ENCODE peak calls at places on chromosomes 7 and 10, in seven cellular contexts. One of them, this sample, is unnamed.

GRCh38 chr10:10774416-10774815 is 243.3 kb upstream of the CELF2 start:
- DNase-seq in stimulated activated CD4-positive, alpha-beta T cell treated with anti-CD3 and anti-CD28 coated beads, Interleukin-4, amount 100 ng/mL, for 1 hour: no peak
- DNase-seq in ovary: no peak
- DNase-seq in left ventricle myocardium superior: no peak
- DNase-seq in glomerular endothelial cell: no peak
- DNase-seq in kidney epithelial cell: no peak
- DNase-seq in SJSA1: no peak
- DNase-seq in this sample: no peak

GRCh38 chr7:45888185-45888992 is at the start of gene IGFBP1:
- DNase-seq in stimulated activated CD4-positive, alpha-beta T cell treated with anti-CD3 and anti-CD28 coated beads, Interleukin-4, amount 100 ng/mL, for 1 hour: no peak
- DNase-seq in ovary: no peak
- DNase-seq in left ventricle myocardium superior: peak; percentile 44
- DNase-seq in glomerular endothelial cell: no peak
- DNase-seq in kidney epithelial cell: no peak
- DNase-seq in SJSA1: no peak
- DNase-seq in this sample: no peak

GRCh38 chr10:18659784-18660561 is 742 bp downstream of the ARL5B start:
- DNase-seq in stimulated activated CD4-positive, alpha-beta T cell treated with anti-CD3 and anti-CD28 coated beads, Interleukin-4, amount 100 ng/mL, for 1 hour: no peak
- DNase-seq in ovary: no peak
- DNase-seq in left ventricle myocardium superior: no peak
- DNase-seq in glomerular endothelial cell: no peak
- DNase-seq in kidney epithelial cell: no peak
- DNase-seq in SJSA1: no peak
- DNase-seq in this sample: no peak

GRCh38 chr7:77498659-77499379 is 38.3 kb upstream of the PTPN12 start:
- DNase-seq in stimulated activated CD4-positive, alpha-beta T cell treated with anti-CD3 and anti-CD28 coated beads, Interleukin-4, amount 100 ng/mL, for 1 hour: no peak
- DNase-seq in ovary: no peak
- DNase-seq in left ventricle myocardium superior: no peak
- DNase-seq in glomerular endothelial cell: no peak
- DNase-seq in kidney epithelial cell: no peak
- DNase-seq in SJSA1: no peak
- DNase-seq in this sample: no peak

GRCh38 chr10:43234471-43235041 is 32.3 kb downstream of the RASGEF1A start:
- DNase-seq in stimulated activated CD4-positive, alpha-beta T cell treated with anti-CD3 and anti-CD28 coated beads, Interleukin-4, amount 100 ng/mL, for 1 hour: no peak
- DNase-seq in ovary: peak; percentile 19
- DNase-seq in left ventricle myocardium superior: peak; percentile 18
- DNase-seq in glomerular endothelial cell: no peak
- DNase-seq in kidney epithelial cell: no peak
- DNase-seq in SJSA1: peak; percentile 30
- DNase-seq in this sample: no peak

GRCh38 chr10:69407621-69408301 is 9.0 kb downstream of the TACR2 start:
- DNase-seq in stimulated activated CD4-positive, alpha-beta T cell treated with anti-CD3 and anti-CD28 coated beads, Interleukin-4, amount 100 ng/mL, for 1 hour: no peak
- DNase-seq in ovary: peak; percentile 47
- DNase-seq in left ventricle myocardium superior: no peak
- DNase-seq in glomerular endothelial cell: no peak
- DNase-seq in kidney epithelial cell: no peak
- DNase-seq in SJSA1: no peak
- DNase-seq in this sample: no peak

GRCh38 chr10:118810796-118811195 is 56.0 kb upstream of the CACUL1 start:
- DNase-seq in stimulated activated CD4-positive, alpha-beta T cell treated with anti-CD3 and anti-CD28 coated beads, Interleukin-4, amount 100 ng/mL, for 1 hour: no peak
- DNase-seq in ovary: no peak
- DNase-seq in left ventricle myocardium superior: no peak
- DNase-seq in glomerular endothelial cell: no peak
- DNase-seq in kidney epithelial cell: no peak
- DNase-seq in SJSA1: no peak
- DNase-seq in this sample: no peak

GRCh38 chr10:60521974-60522405 is 132.3 kb upstream of the ANK3 start:
- DNase-seq in stimulated activated CD4-positive, alpha-beta T cell treated with anti-CD3 and anti-CD28 coated beads, Interleukin-4, amount 100 ng/mL, for 1 hour: no peak
- DNase-seq in ovary: no peak
- DNase-seq in left ventricle myocardium superior: no peak
- DNase-seq in glomerular endothelial cell: peak; percentile 27
- DNase-seq in kidney epithelial cell: peak; percentile 61
- DNase-seq in SJSA1: no peak
- DNase-seq in this sample: peak; percentile 46

GRCh38 chr10:122786269-122786668 is 59.4 kb downstream of the CUZD1 start:
- DNase-seq in stimulated activated CD4-positive, alpha-beta T cell treated with anti-CD3 and anti-CD28 coated beads, Interleukin-4, amount 100 ng/mL, for 1 hour: no peak
- DNase-seq in ovary: no peak
- DNase-seq in left ventricle myocardium superior: no peak
- DNase-seq in glomerular endothelial cell: no peak
- DNase-seq in kidney epithelial cell: no peak
- DNase-seq in SJSA1: no peak
- DNase-seq in this sample: peak; percentile 0

GRCh38 chr7:95684037-95684436 is 87.7 kb upstream of the PDK4 start:
- DNase-seq in stimulated activated CD4-positive, alpha-beta T cell treated with anti-CD3 and anti-CD28 coated beads, Interleukin-4, amount 100 ng/mL, for 1 hour: no peak
- DNase-seq in ovary: no peak
- DNase-seq in left ventricle myocardium superior: no peak
- DNase-seq in glomerular endothelial cell: peak; percentile 23
- DNase-seq in kidney epithelial cell: no peak
- DNase-seq in SJSA1: no peak
- DNase-seq in this sample: peak; percentile 21

GRCh38 chr7:43520201-43520600 is 62.7 kb upstream of the STK17A start:
- DNase-seq in stimulated activated CD4-positive, alpha-beta T cell treated with anti-CD3 and anti-CD28 coated beads, Interleukin-4, amount 100 ng/mL, for 1 hour: no peak
- DNase-seq in ovary: no peak
- DNase-seq in left ventricle myocardium superior: no peak
- DNase-seq in glomerular endothelial cell: no peak
- DNase-seq in kidney epithelial cell: no peak
- DNase-seq in SJSA1: no peak
- DNase-seq in this sample: no peak

GRCh38 chr10:46234431-46235060 is 52.3 kb upstream of the ANTXRL start:
- DNase-seq in stimulated activated CD4-positive, alpha-beta T cell treated with anti-CD3 and anti-CD28 coated beads, Interleukin-4, amount 100 ng/mL, for 1 hour: no peak
- DNase-seq in ovary: peak; percentile 11
- DNase-seq in left ventricle myocardium superior: no peak
- DNase-seq in glomerular endothelial cell: no peak
- DNase-seq in kidney epithelial cell: no peak
- DNase-seq in SJSA1: peak; percentile 36
- DNase-seq in this sample: no peak

GRCh38 chr7:6026011-6026819 is 5.0 kb upstream of the ANKRD61 start:
- DNase-seq in stimulated activated CD4-positive, alpha-beta T cell treated with anti-CD3 and anti-CD28 coated beads, Interleukin-4, amount 100 ng/mL, for 1 hour: peak; percentile 57
- DNase-seq in ovary: peak; percentile 41
- DNase-seq in left ventricle myocardium superior: peak; percentile 80
- DNase-seq in glomerular endothelial cell: no peak
- DNase-seq in kidney epithelial cell: no peak
- DNase-seq in SJSA1: peak; percentile 63
- DNase-seq in this sample: no peak

GRCh38 chr10:79905322-79906314 is 43.3 kb downstream of the SFTPD start:
- DNase-seq in stimulated activated CD4-positive, alpha-beta T cell treated with anti-CD3 and anti-CD28 coated beads, Interleukin-4, amount 100 ng/mL, for 1 hour: peak; percentile 10
- DNase-seq in ovary: no peak
- DNase-seq in left ventricle myocardium superior: no peak
- DNase-seq in glomerular endothelial cell: peak; percentile 5
- DNase-seq in kidney epithelial cell: peak; percentile 14
- DNase-seq in SJSA1: no peak
- DNase-seq in this sample: no peak

GRCh38 chr7:31948041-31948440 is 122.2 kb downstream of the PDE1C start:
- DNase-seq in stimulated activated CD4-positive, alpha-beta T cell treated with anti-CD3 and anti-CD28 coated beads, Interleukin-4, amount 100 ng/mL, for 1 hour: no peak
- DNase-seq in ovary: no peak
- DNase-seq in left ventricle myocardium superior: no peak
- DNase-seq in glomerular endothelial cell: no peak
- DNase-seq in kidney epithelial cell: peak; percentile 60
- DNase-seq in SJSA1: no peak
- DNase-seq in this sample: peak; percentile 42

GRCh38 chr7:80324032-80324431 is 187.8 kb downstream of the GNAT3 start:
- DNase-seq in stimulated activated CD4-positive, alpha-beta T cell treated with anti-CD3 and anti-CD28 coated beads, Interleukin-4, amount 100 ng/mL, for 1 hour: no peak
- DNase-seq in ovary: no peak
- DNase-seq in left ventricle myocardium superior: no peak
- DNase-seq in glomerular endothelial cell: no peak
- DNase-seq in kidney epithelial cell: peak; percentile 53
- DNase-seq in SJSA1: peak; percentile 51
- DNase-seq in this sample: peak; percentile 38

GRCh38 chr7:29637374-29637773 is 73.7 kb downstream of the PRR15 start:
- DNase-seq in stimulated activated CD4-positive, alpha-beta T cell treated with anti-CD3 and anti-CD28 coated beads, Interleukin-4, amount 100 ng/mL, for 1 hour: no peak
- DNase-seq in ovary: no peak
- DNase-seq in left ventricle myocardium superior: no peak
- DNase-seq in glomerular endothelial cell: no peak
- DNase-seq in kidney epithelial cell: no peak
- DNase-seq in SJSA1: no peak
- DNase-seq in this sample: no peak

GRCh38 chr10:97543025-97543546 is 29.5 kb upstream of the ANKRD2 start:
- DNase-seq in stimulated activated CD4-positive, alpha-beta T cell treated with anti-CD3 and anti-CD28 coated beads, Interleukin-4, amount 100 ng/mL, for 1 hour: peak; percentile 51
- DNase-seq in ovary: peak; percentile 71
- DNase-seq in left ventricle myocardium superior: peak; percentile 77
- DNase-seq in glomerular endothelial cell: peak; percentile 85
- DNase-seq in kidney epithelial cell: peak; percentile 90
- DNase-seq in SJSA1: peak; percentile 93
- DNase-seq in this sample: peak; percentile 89

GRCh38 chr10:8298871-8299570 is 244.5 kb downstream of the GATA3 start:
- DNase-seq in stimulated activated CD4-positive, alpha-beta T cell treated with anti-CD3 and anti-CD28 coated beads, Interleukin-4, amount 100 ng/mL, for 1 hour: no peak
- DNase-seq in ovary: no peak
- DNase-seq in left ventricle myocardium superior: no peak
- DNase-seq in glomerular endothelial cell: no peak
- DNase-seq in kidney epithelial cell: no peak
- DNase-seq in SJSA1: no peak
- DNase-seq in this sample: no peak

GRCh38 chr10:33353853-33354252 is 19.4 kb upstream of the NRP1 start:
- DNase-seq in stimulated activated CD4-positive, alpha-beta T cell treated with anti-CD3 and anti-CD28 coated beads, Interleukin-4, amount 100 ng/mL, for 1 hour: no peak
- DNase-seq in ovary: no peak
- DNase-seq in left ventricle myocardium superior: no peak
- DNase-seq in glomerular endothelial cell: no peak
- DNase-seq in kidney epithelial cell: no peak
- DNase-seq in SJSA1: no peak
- DNase-seq in this sample: no peak

GRCh38 chr10:43304687-43305333 is 37.9 kb upstream of the RASGEF1A start:
- DNase-seq in stimulated activated CD4-positive, alpha-beta T cell treated with anti-CD3 and anti-CD28 coated beads, Interleukin-4, amount 100 ng/mL, for 1 hour: peak; percentile 56
- DNase-seq in ovary: peak; percentile 85
- DNase-seq in left ventricle myocardium superior: peak; percentile 85
- DNase-seq in glomerular endothelial cell: no peak
- DNase-seq in kidney epithelial cell: no peak
- DNase-seq in SJSA1: no peak
- DNase-seq in this sample: no peak

GRCh38 chr10:120336910-120337540 is 120.0 kb upstream of the PLPP4 start:
- DNase-seq in stimulated activated CD4-positive, alpha-beta T cell treated with anti-CD3 and anti-CD28 coated beads, Interleukin-4, amount 100 ng/mL, for 1 hour: peak; percentile 61
- DNase-seq in ovary: peak; percentile 35
- DNase-seq in left ventricle myocardium superior: peak; percentile 26
- DNase-seq in glomerular endothelial cell: peak; percentile 27
- DNase-seq in kidney epithelial cell: no peak
- DNase-seq in SJSA1: no peak
- DNase-seq in this sample: no peak

GRCh38 chr10:71225291-71226058 is 13.1 kb downstream of the UNC5B start:
- DNase-seq in stimulated activated CD4-positive, alpha-beta T cell treated with anti-CD3 and anti-CD28 coated beads, Interleukin-4, amount 100 ng/mL, for 1 hour: no peak
- DNase-seq in ovary: peak; percentile 14
- DNase-seq in left ventricle myocardium superior: no peak
- DNase-seq in glomerular endothelial cell: no peak
- DNase-seq in kidney epithelial cell: no peak
- DNase-seq in SJSA1: no peak
- DNase-seq in this sample: no peak

GRCh38 chr7:30041526-30042269 is 13.5 kb downstream of the PLEKHA8 start:
- DNase-seq in stimulated activated CD4-positive, alpha-beta T cell treated with anti-CD3 and anti-CD28 coated beads, Interleukin-4, amount 100 ng/mL, for 1 hour: no peak
- DNase-seq in ovary: no peak
- DNase-seq in left ventricle myocardium superior: no peak
- DNase-seq in glomerular endothelial cell: no peak
- DNase-seq in kidney epithelial cell: no peak
- DNase-seq in SJSA1: no peak
- DNase-seq in this sample: no peak

GRCh38 chr7:121485457-121486243 is 89.5 kb upstream of the FAM3C start:
- DNase-seq in stimulated activated CD4-positive, alpha-beta T cell treated with anti-CD3 and anti-CD28 coated beads, Interleukin-4, amount 100 ng/mL, for 1 hour: no peak
- DNase-seq in ovary: no peak
- DNase-seq in left ventricle myocardium superior: no peak
- DNase-seq in glomerular endothelial cell: no peak
- DNase-seq in kidney epithelial cell: no peak
- DNase-seq in SJSA1: no peak
- DNase-seq in this sample: no peak

GRCh38 chr7:50315739-50316671 is 11.5 kb downstream of the IKZF1 start:
- DNase-seq in stimulated activated CD4-positive, alpha-beta T cell treated with anti-CD3 and anti-CD28 coated beads, Interleukin-4, amount 100 ng/mL, for 1 hour: no peak
- DNase-seq in ovary: no peak
- DNase-seq in left ventricle myocardium superior: no peak
- DNase-seq in glomerular endothelial cell: no peak
- DNase-seq in kidney epithelial cell: no peak
- DNase-seq in SJSA1: no peak
- DNase-seq in this sample: no peak

GRCh38 chr10:97380513-97380912 is 20.6 kb downstream of the RRP12 start:
- DNase-seq in stimulated activated CD4-positive, alpha-beta T cell treated with anti-CD3 and anti-CD28 coated beads, Interleukin-4, amount 100 ng/mL, for 1 hour: no peak
- DNase-seq in ovary: no peak
- DNase-seq in left ventricle myocardium superior: no peak
- DNase-seq in glomerular endothelial cell: no peak
- DNase-seq in kidney epithelial cell: no peak
- DNase-seq in SJSA1: no peak
- DNase-seq in this sample: no peak